ENCODE peak calls at places on chromosomes 13 and 19, in ten cellular contexts. One of them, this sample, is unnamed.

GRCh38 chr19:14544047-14544446 is 14.7 kb downstream of the TECR start:
- DNase-seq in endothelial cell: no peak
- DNase-seq in left ventricle myocardium inferior: no peak
- DNase-seq in H1: no peak
- DNase-seq in A549: no peak
- DNase-seq in MM.1S: no peak
- DNase-seq in CD4-positive, alpha-beta T cell: no peak
- DNase-seq in SK-N-SH: peak
- DNase-seq in choroid plexus epithelial cell: no peak
- DNase-seq in upper lobe of right lung: no peak
- DNase-seq in this sample: no peak

GRCh38 chr19:30593358-30593757 is 221.2 kb downstream of the ZNF536 start:
- DNase-seq in H1: peak
- DNase-seq in MM.1S: no peak
- DNase-seq in upper lobe of right lung: no peak
- DNase-seq in left ventricle myocardium inferior: no peak
- DNase-seq in A549: no peak
- DNase-seq in SK-N-SH: no peak
- DNase-seq in CD4-positive, alpha-beta T cell: no peak
- DNase-seq in endothelial cell: no peak
- DNase-seq in choroid plexus epithelial cell: no peak
- DNase-seq in this sample: no peak

GRCh38 chr19:5131031-5131865 is 162.3 kb downstream of the KDM4B start:
- DNase-seq in MM.1S: no peak
- DNase-seq in A549: no peak
- DNase-seq in choroid plexus epithelial cell: no peak
- DNase-seq in SK-N-SH: no peak
- DNase-seq in left ventricle myocardium inferior: no peak
- DNase-seq in upper lobe of right lung: no peak
- DNase-seq in endothelial cell: no peak
- DNase-seq in CD4-positive, alpha-beta T cell: peak
- DNase-seq in H1: no peak
- DNase-seq in this sample: no peak

GRCh38 chr19:1856698-1857603 is 6.4 kb downstream of the KLF16 start:
- DNase-seq in choroid plexus epithelial cell: peak
- DNase-seq in MM.1S: peak
- DNase-seq in endothelial cell: peak
- DNase-seq in upper lobe of right lung: peak
- DNase-seq in A549: peak
- DNase-seq in CD4-positive, alpha-beta T cell: peak
- DNase-seq in SK-N-SH: peak
- DNase-seq in left ventricle myocardium inferior: peak
- DNase-seq in H1: peak
- DNase-seq in this sample: no peak

GRCh38 chr19:15623711-15624318 is 8.8 kb downstream of the CYP4F8 start:
- DNase-seq in choroid plexus epithelial cell: no peak
- DNase-seq in endothelial cell: no peak
- DNase-seq in CD4-positive, alpha-beta T cell: no peak
- DNase-seq in MM.1S: peak
- DNase-seq in SK-N-SH: no peak
- DNase-seq in upper lobe of right lung: no peak
- DNase-seq in A549: no peak
- DNase-seq in left ventricle myocardium inferior: no peak
- DNase-seq in H1: no peak
- DNase-seq in this sample: no peak

GRCh38 chr13:41137951-41138350 is 5.3 kb upstream of the KBTBD6 start:
- DNase-seq in H1: no peak
- DNase-seq in endothelial cell: no peak
- DNase-seq in MM.1S: no peak
- DNase-seq in SK-N-SH: no peak
- DNase-seq in CD4-positive, alpha-beta T cell: no peak
- DNase-seq in left ventricle myocardium inferior: no peak
- DNase-seq in upper lobe of right lung: no peak
- DNase-seq in choroid plexus epithelial cell: peak
- DNase-seq in A549: peak
- DNase-seq in this sample: no peak

GRCh38 chr13:39350461-39350881 is 252.5 kb downstream of the LHFPL6 start:
- DNase-seq in endothelial cell: no peak
- DNase-seq in A549: no peak
- DNase-seq in H1: no peak
- DNase-seq in upper lobe of right lung: no peak
- DNase-seq in CD4-positive, alpha-beta T cell: no peak
- DNase-seq in MM.1S: no peak
- DNase-seq in choroid plexus epithelial cell: peak
- DNase-seq in left ventricle myocardium inferior: peak
- DNase-seq in SK-N-SH: no peak
- DNase-seq in this sample: no peak

GRCh38 chr19:46299004-46299509 is 2.2 kb downstream of the HIF3A start:
- DNase-seq in H1: no peak
- DNase-seq in CD4-positive, alpha-beta T cell: no peak
- DNase-seq in MM.1S: no peak
- DNase-seq in A549: peak
- DNase-seq in upper lobe of right lung: peak
- DNase-seq in choroid plexus epithelial cell: peak
- DNase-seq in SK-N-SH: peak
- DNase-seq in left ventricle myocardium inferior: peak
- DNase-seq in endothelial cell: no peak
- DNase-seq in this sample: no peak

GRCh38 chr13:30792257-30793000 is 57.1 kb downstream of the ALOX5AP start:
- DNase-seq in upper lobe of right lung: peak
- DNase-seq in MM.1S: no peak
- DNase-seq in SK-N-SH: peak
- DNase-seq in A549: peak
- DNase-seq in choroid plexus epithelial cell: peak
- DNase-seq in CD4-positive, alpha-beta T cell: no peak
- DNase-seq in H1: no peak
- DNase-seq in endothelial cell: no peak
- DNase-seq in left ventricle myocardium inferior: peak
- DNase-seq in this sample: no peak

GRCh38 chr19:39363909-39364457 is 21.8 kb downstream of the SAMD4B start:
- DNase-seq in upper lobe of right lung: peak
- DNase-seq in CD4-positive, alpha-beta T cell: no peak
- DNase-seq in H1: no peak
- DNase-seq in left ventricle myocardium inferior: peak
- DNase-seq in A549: no peak
- DNase-seq in choroid plexus epithelial cell: peak
- DNase-seq in SK-N-SH: no peak
- DNase-seq in endothelial cell: no peak
- DNase-seq in MM.1S: no peak
- DNase-seq in this sample: no peak

GRCh38 chr13:30159446-30159839 is 147.9 kb downstream of the KATNAL1 start:
- DNase-seq in choroid plexus epithelial cell: peak
- DNase-seq in MM.1S: no peak
- DNase-seq in upper lobe of right lung: no peak
- DNase-seq in CD4-positive, alpha-beta T cell: no peak
- DNase-seq in SK-N-SH: no peak
- DNase-seq in H1: no peak
- DNase-seq in A549: no peak
- DNase-seq in endothelial cell: no peak
- DNase-seq in left ventricle myocardium inferior: no peak
- DNase-seq in this sample: no peak

GRCh38 chr13:101875717-101876393 is 423.4 kb downstream of the ITGBL1 start:
- DNase-seq in left ventricle myocardium inferior: no peak
- DNase-seq in endothelial cell: no peak
- DNase-seq in CD4-positive, alpha-beta T cell: no peak
- DNase-seq in SK-N-SH: no peak
- DNase-seq in MM.1S: no peak
- DNase-seq in A549: peak
- DNase-seq in H1: no peak
- DNase-seq in upper lobe of right lung: no peak
- DNase-seq in choroid plexus epithelial cell: peak
- DNase-seq in this sample: no peak

GRCh38 chr13:46665630-46666482 is 112.9 kb downstream of the LRCH1 start:
- DNase-seq in SK-N-SH: peak
- DNase-seq in MM.1S: no peak
- DNase-seq in upper lobe of right lung: no peak
- DNase-seq in endothelial cell: no peak
- DNase-seq in left ventricle myocardium inferior: no peak
- DNase-seq in choroid plexus epithelial cell: no peak
- DNase-seq in A549: peak
- DNase-seq in H1: no peak
- DNase-seq in CD4-positive, alpha-beta T cell: no peak
- DNase-seq in this sample: no peak

GRCh38 chr13:67075239-67075638 is 154.9 kb downstream of the PCDH9 start:
- DNase-seq in A549: peak
- DNase-seq in left ventricle myocardium inferior: no peak
- DNase-seq in upper lobe of right lung: no peak
- DNase-seq in MM.1S: no peak
- DNase-seq in choroid plexus epithelial cell: peak
- DNase-seq in endothelial cell: no peak
- DNase-seq in SK-N-SH: no peak
- DNase-seq in CD4-positive, alpha-beta T cell: no peak
- DNase-seq in H1: no peak
- DNase-seq in this sample: no peak
- TF ChIP-seq CTCF in A549: peak
- TF ChIP-seq CTCF in left ventricle myocardium inferior: peak
- TF ChIP-seq CTCF in upper lobe of right lung: no peak
- TF ChIP-seq CTCF in MM.1S: no peak
- TF ChIP-seq CTCF in choroid plexus epithelial cell: peak
- TF ChIP-seq CTCF in endothelial cell: no peak
- TF ChIP-seq CTCF in SK-N-SH: peak
- TF ChIP-seq CTCF in CD4-positive, alpha-beta T cell: no peak
- TF ChIP-seq CTCF in H1: no peak
- TF ChIP-seq CTCF in this sample: peak

DNA sequence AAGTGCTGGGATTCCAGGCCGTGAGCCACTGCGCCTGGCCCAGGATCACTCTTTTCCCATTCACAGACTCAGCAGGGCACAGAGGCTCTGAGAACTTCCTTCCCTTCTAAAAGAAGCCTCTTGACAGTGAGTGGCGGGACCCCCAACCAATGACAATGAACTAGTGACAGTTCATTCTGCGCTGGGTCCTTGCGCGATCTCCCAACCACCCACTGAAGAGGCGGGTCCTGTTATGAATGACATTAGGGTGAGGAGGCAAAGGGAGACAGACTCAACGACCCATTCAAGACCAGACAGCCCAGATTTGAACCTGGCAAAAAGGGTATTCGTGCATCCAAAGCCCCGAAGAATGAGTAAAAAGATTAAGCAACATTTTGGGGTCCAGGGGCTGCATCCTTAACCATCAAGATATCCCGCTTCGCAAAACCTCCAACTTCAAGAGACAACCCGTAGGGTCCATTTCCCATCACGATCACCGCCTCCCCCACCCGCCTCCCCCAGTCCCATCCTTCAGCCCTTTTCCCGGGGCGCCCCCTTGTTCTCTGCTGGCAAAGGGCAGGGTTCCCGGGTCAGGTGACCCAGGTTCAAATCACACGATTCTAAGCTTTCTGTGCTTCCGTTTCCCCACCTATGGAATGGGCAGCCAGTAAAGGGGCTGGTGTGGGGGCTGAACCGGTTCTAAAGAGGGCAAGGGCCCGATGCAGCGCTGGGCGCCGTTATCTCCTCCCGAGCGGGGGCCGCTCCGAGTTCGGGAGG is 719 bp downstream of the SUGP2 start:
- DNase-seq in SK-N-SH: peak
- DNase-seq in choroid plexus epithelial cell: peak
- DNase-seq in endothelial cell: peak
- DNase-seq in A549: peak
- DNase-seq in H1: peak
- DNase-seq in MM.1S: peak
- DNase-seq in upper lobe of right lung: peak
- DNase-seq in left ventricle myocardium inferior: peak
- DNase-seq in CD4-positive, alpha-beta T cell: peak
- DNase-seq in this sample: peak
- TF ChIP-seq CTCF in SK-N-SH: peak
- TF ChIP-seq CTCF in choroid plexus epithelial cell: no peak
- TF ChIP-seq CTCF in endothelial cell: no peak
- TF ChIP-seq CTCF in A549: no peak
- TF ChIP-seq CTCF in H1: no peak
- TF ChIP-seq CTCF in MM.1S: no peak
- TF ChIP-seq CTCF in upper lobe of right lung: no peak
- TF ChIP-seq CTCF in left ventricle myocardium inferior: no peak
- TF ChIP-seq CTCF in CD4-positive, alpha-beta T cell: no peak
- TF ChIP-seq CTCF in this sample: no peak

GRCh38 chr13:73708393-73708985 is 425.7 kb downstream of the KLF12 start:
- DNase-seq in left ventricle myocardium inferior: no peak
- DNase-seq in H1: no peak
- DNase-seq in A549: peak
- DNase-seq in SK-N-SH: peak
- DNase-seq in MM.1S: peak
- DNase-seq in upper lobe of right lung: no peak
- DNase-seq in endothelial cell: peak
- DNase-seq in choroid plexus epithelial cell: peak
- DNase-seq in CD4-positive, alpha-beta T cell: peak
- DNase-seq in this sample: peak
- TF ChIP-seq CTCF in left ventricle myocardium inferior: peak
- TF ChIP-seq CTCF in H1: no peak
- TF ChIP-seq CTCF in A549: peak
- TF ChIP-seq CTCF in SK-N-SH: peak
- TF ChIP-seq CTCF in MM.1S: peak
- TF ChIP-seq CTCF in upper lobe of right lung: peak
- TF ChIP-seq CTCF in endothelial cell: peak
- TF ChIP-seq CTCF in choroid plexus epithelial cell: peak
- TF ChIP-seq CTCF in CD4-positive, alpha-beta T cell: peak
- TF ChIP-seq CTCF in this sample: peak

DNA sequence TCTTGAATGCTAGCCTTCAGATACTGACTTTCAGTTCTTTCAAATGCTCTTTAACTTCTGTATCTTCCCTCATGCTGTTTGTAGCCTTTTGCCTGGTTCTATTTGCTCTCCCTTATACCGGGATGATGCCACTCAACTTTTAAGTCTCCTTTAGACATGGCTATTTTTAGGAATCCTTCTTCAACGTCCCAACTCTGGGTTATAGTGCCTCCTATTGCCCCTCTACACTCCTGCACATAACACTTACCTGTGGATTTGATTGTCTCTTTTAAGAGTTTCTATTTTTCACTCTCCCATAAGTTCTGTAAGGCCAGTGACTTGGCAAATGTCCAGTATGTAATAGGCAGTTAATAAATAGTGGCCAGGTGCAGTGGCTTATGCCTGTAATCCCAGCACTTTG is 343.0 kb downstream of the KLF5 start:
- DNase-seq in upper lobe of right lung: no peak
- DNase-seq in left ventricle myocardium inferior: no peak
- DNase-seq in SK-N-SH: no peak
- DNase-seq in CD4-positive, alpha-beta T cell: no peak
- DNase-seq in A549: peak
- DNase-seq in choroid plexus epithelial cell: peak
- DNase-seq in endothelial cell: no peak
- DNase-seq in H1: no peak
- DNase-seq in MM.1S: no peak
- DNase-seq in this sample: no peak
- TF ChIP-seq CTCF in upper lobe of right lung: no peak
- TF ChIP-seq CTCF in left ventricle myocardium inferior: no peak
- TF ChIP-seq CTCF in SK-N-SH: no peak
- TF ChIP-seq CTCF in CD4-positive, alpha-beta T cell: no peak
- TF ChIP-seq CTCF in A549: no peak
- TF ChIP-seq CTCF in choroid plexus epithelial cell: peak
- TF ChIP-seq CTCF in endothelial cell: no peak
- TF ChIP-seq CTCF in H1: no peak
- TF ChIP-seq CTCF in MM.1S: no peak
- TF ChIP-seq CTCF in this sample: no peak